ENCODE peak calls at places on chromosome 1, in eight cellular contexts. S, O, M, G, J, X, W and I are unnamed samples.

GRCh38 chr1:19169642-19170041 is 40.4 kb downstream of the UBR4 start:
- DNase-seq in S (no peak), O (no peak), M (no peak), G (no peak), J (no peak), X (no peak), W (no peak), I (no peak)

GRCh38 chr1:212070720-212071302 is 35.3 kb downstream of the DTL start:
- DNase-seq in S (no peak), O (no peak), M (no peak), G (no peak), J (no peak), X (no peak), W (no peak), I (no peak)

GRCh38 chr1:50615036-50615750 is 191.9 kb upstream of the DMRTA2 start:
- DNase-seq in S (no peak), O (no peak), M (no peak), G (no peak), J (no peak), X (no peak), W (no peak), I (no peak)

GRCh38 chr1:26164036-26164927 is 4.5 kb downstream of the C1orf232 start:
- DNase-seq in S (peak; percentile 67), O (no peak), M (peak; percentile 46), G (peak; percentile 65), J (no peak), X (no peak), W (peak; percentile 55), I (peak; percentile 46)

GRCh38 chr1:29397256-29397590 is 160.9 kb downstream of the PTPRU start:
- DNase-seq in S (no peak), O (no peak), M (no peak), G (no peak), J (no peak), X (no peak), W (no peak), I (no peak)

GRCh38 chr1:195663549-195664280 is 944.5 kb downstream of the KCNT2 start:
- DNase-seq in S (no peak), O (no peak), M (no peak), G (no peak), J (no peak), X (no peak), W (no peak), I (no peak)

GRCh38 chr1:230067871-230068814 is 1.1 kb downstream of the GALNT2 start:
- DNase-seq in S (peak; percentile 59), O (no peak), M (peak; percentile 46), G (peak; percentile 67), J (no peak), X (no peak), W (peak; percentile 48), I (peak; percentile 55)

GRCh38 chr1:53326598-53327182 is 1.2 kb downstream of the LRP8 start:
- DNase-seq in S (peak; percentile 33), O (no peak), M (peak; percentile 67), G (peak; percentile 82), J (no peak), X (no peak), W (no peak), I (no peak)

GRCh38 chr1:14661220-14661619 is 62.7 kb downstream of the KAZN start:
- DNase-seq in S (no peak), O (no peak), M (no peak), G (no peak), J (no peak), X (no peak), W (no peak), I (no peak)

GRCh38 chr1:35935436-35935835 is 4.5 kb downstream of the AGO3 start:
- DNase-seq in S (no peak), O (no peak), M (no peak), G (no peak), J (no peak), X (no peak), W (no peak), I (no peak)

GRCh38 chr1:159431904-159432303 is at the start of gene OR10J4:
- DNase-seq in S (no peak), O (no peak), M (no peak), G (no peak), J (no peak), X (no peak), W (no peak), I (no peak)

GRCh38 chr1:159436469-159436868 is 3.1 kb upstream of the OR10J1 start:
- DNase-seq in S (no peak), O (no peak), M (no peak), G (no peak), J (no peak), X (no peak), W (no peak), I (no peak)

GRCh38 chr1:159429074-159429861 is 2.7 kb upstream of the OR10J4 start:
- DNase-seq in S (no peak), O (no peak), M (no peak), G (no peak), J (no peak), X (no peak), W (no peak), I (no peak)

GRCh38 chr1:159428536-159428935 is 3.5 kb upstream of the OR10J4 start:
- DNase-seq in S (no peak), O (no peak), M (no peak), G (no peak), J (no peak), X (no peak), W (no peak), I (no peak)

GRCh38 chr1:159430985-159431384 is 1.0 kb upstream of the OR10J4 start:
- DNase-seq in S (no peak), O (no peak), M (no peak), G (no peak), J (no peak), X (no peak), W (no peak), I (no peak)
- H3K4me1 ChIP-seq in S (no peaks in the 10 kb centered on the region), O (no peaks in the 10 kb centered on the region), M (no peaks in the 10 kb centered on the region), G (no peaks in the 10 kb centered on the region), J (no peaks in the 10 kb centered on the region), X (no peaks in the 10 kb centered on the region), W (no peaks in the 10 kb centered on the region), I (no peaks in the 10 kb centered on the region)

GRCh38 chr1:201850053-201850397 is 21.1 kb downstream of the IPO9 start:
- DNase-seq in S (peak; percentile 63), O (no peak), M (no peak), G (no peak), J (peak; percentile 54), X (no peak), W (no peak), I (peak; percentile 92)
- H3K4me1 ChIP-seq in S (peaks cover 5% of the 10 kb centered on the region), O (no peaks in the 10 kb centered on the region), M (no peaks in the 10 kb centered on the region), G (no peaks in the 10 kb centered on the region), J (peaks cover 13% of the 10 kb centered on the region), X (peaks cover 27% of the 10 kb centered on the region), W (peaks cover 24% of the 10 kb centered on the region), I (peaks cover 23% of the 10 kb centered on the region)

GRCh38 chr1:9763914-9764313 is 59.9 kb downstream of the CLSTN1 start:
- DNase-seq in S (no peak), O (no peak), M (no peak), G (no peak), J (no peak), X (no peak), W (no peak), I (no peak)

GRCh38 chr1:9767964-9768668 is 55.6 kb downstream of the CLSTN1 start:
- DNase-seq in S (no peak), O (no peak), M (peak; percentile 20), G (peak; percentile 67), J (no peak), X (no peak), W (no peak), I (no peak)

GRCh38 chr1:9766759-9767442 is 56.9 kb downstream of the CLSTN1 start:
- DNase-seq in S (no peak), O (no peak), M (no peak), G (no peak), J (no peak), X (no peak), W (no peak), I (no peak)

GRCh38 chr1:9770276-9770675 is 53.5 kb downstream of the CLSTN1 start:
- DNase-seq in S (no peak), O (no peak), M (no peak), G (peak; percentile 81), J (no peak), X (no peak), W (no peak), I (no peak)

GRCh38 chr1:9768983-9769382 is 54.8 kb downstream of the CLSTN1 start:
- DNase-seq in S (no peak), O (no peak), M (no peak), G (no peak), J (no peak), X (no peak), W (no peak), I (no peak)
- H3K4me1 ChIP-seq in S (no peaks in the 10 kb centered on the region), O (peaks cover 13% of the 10 kb centered on the region), M (no peaks in the 10 kb centered on the region), G (peaks cover 14% of the 10 kb centered on the region), J (no peaks in the 10 kb centered on the region), X (no peaks in the 10 kb centered on the region), W (no peaks in the 10 kb centered on the region), I (no peaks in the 10 kb centered on the region)

GRCh38 chr1:109950509-109950908 is 34.1 kb upstream of the AHCYL1 start:
- DNase-seq in S (no peak), O (no peak), M (no peak), G (no peak), J (no peak), X (no peak), W (no peak), I (no peak)
- H3K4me1 ChIP-seq in S (no peaks in the 10 kb centered on the region), O (no peaks in the 10 kb centered on the region), M (no peaks in the 10 kb centered on the region), G (peaks cover 16% of the 10 kb centered on the region), J (no peaks in the 10 kb centered on the region), X (peaks cover 4% of the 10 kb centered on the region), W (peaks cover 12% of the 10 kb centered on the region), I (peaks cover 6% of the 10 kb centered on the region)